ENCODE peak calls at places on chromosomes 16 and 17, in four cellular contexts. V is mesendoderm, P is sigmoid colon, O is uterus. E is an unnamed sample.

GRCh38 chr17:18190629-18191028 is 7.0 kb downstream of the ALKBH5 start:
- DNase-seq in P (no peak), O (no peak), V (no peak), E (no peak)

GRCh38 chr16:81779540-81780320 is 639 bp downstream of the PLCG2 start:
- DNase-seq in P (no peak), O (no peak), V (no peak), E (no peak)

GRCh38 chr17:19244796-19245195 is 7.6 kb downstream of the EPN2 start:
- DNase-seq in O (no peak), V (no peak), P (peak), E (no peak)

GRCh38 chr17:79844869-79845600 is 5.8 kb upstream of the CBX4 start:
- DNase-seq in P (peak), O (peak), V (no peak), E (no peak)

GRCh38 chr17:28345420-28346198 is 10.0 kb downstream of the TNFAIP1 start:
- DNase-seq in P (no peak), O (no peak), V (no peak), E (no peak)

GRCh38 chr16:48608871-48609452 is 1.0 kb downstream of the N4BP1 start:
- DNase-seq in V (peak), P (no peak), O (no peak), E (no peak)

GRCh38 chr17:73068322-73069153 is 23.9 kb downstream of the SLC39A11 start:
- DNase-seq in O (no peak), P (no peak), V (peak), E (peak)

GRCh38 chr17:38877130-38877851 is 7.4 kb downstream of the LASP1 start:
- DNase-seq in P (no peak), O (no peak), V (peak), E (peak)

GRCh38 chr16:25018972-25019617 is 3.9 kb upstream of the ARHGAP17 start:
- DNase-seq in V (no peak), O (no peak), P (no peak), E (no peak)

GRCh38 chr16:86823895-86824671 is 245.7 kb downstream of the FOXL1 start:
- DNase-seq in O (no peak), P (no peak), V (no peak), E (peak)

GRCh38 chr16:67429053-67429798 is 1.7 kb upstream of the HSD11B2 start:
- DNase-seq in V (no peak), P (no peak), O (no peak), E (no peak)

GRCh38 chr17:27339836-27340550 is 46.1 kb downstream of the WSB1 start:
- DNase-seq in V (peak), O (no peak), P (no peak), E (no peak)

GRCh38 chr16:49688298-49688697 is 167.6 kb downstream of the ZNF423 start:
- DNase-seq in V (peak), P (no peak), O (no peak), E (no peak)

GRCh38 chr16:16162591-16162990 is 60.7 kb downstream of the ABCC6 start:
- DNase-seq in V (no peak), O (no peak), P (no peak), E (no peak)

GRCh38 chr16:67932462-67932840 is 789 bp upstream of the CTRL start:
- DNase-seq in O (no peak), P (no peak), V (no peak), E (no peak)

GRCh38 chr17:43401293-43401692 is 2.5 kb downstream of the ARL4D start:
- DNase-seq in V (no peak), O (no peak), P (peak), E (no peak)
- H3K27ac ChIP-seq in V (no peak), O (peak), P (peak), E (no peak)

GRCh38 chr17:40468560-40468959 is 25.3 kb downstream of the IGFBP4 start:
- DNase-seq in P (no peak), O (no peak), V (no peak), E (no peak)

GRCh38 chr17:40467281-40467867 is 24.1 kb downstream of the IGFBP4 start:
- DNase-seq in P (no peak), V (no peak), O (no peak), E (no peak)

GRCh38 chr17:40472733-40473452 is 28.5 kb downstream of the TNS4 start:
- DNase-seq in P (no peak), O (no peak), V (no peak), E (no peak)

GRCh38 chr17:40471856-40472732 is 28.8 kb downstream of the IGFBP4 start:
- DNase-seq in O (no peak), P (no peak), V (no peak), E (no peak)

DNA sequence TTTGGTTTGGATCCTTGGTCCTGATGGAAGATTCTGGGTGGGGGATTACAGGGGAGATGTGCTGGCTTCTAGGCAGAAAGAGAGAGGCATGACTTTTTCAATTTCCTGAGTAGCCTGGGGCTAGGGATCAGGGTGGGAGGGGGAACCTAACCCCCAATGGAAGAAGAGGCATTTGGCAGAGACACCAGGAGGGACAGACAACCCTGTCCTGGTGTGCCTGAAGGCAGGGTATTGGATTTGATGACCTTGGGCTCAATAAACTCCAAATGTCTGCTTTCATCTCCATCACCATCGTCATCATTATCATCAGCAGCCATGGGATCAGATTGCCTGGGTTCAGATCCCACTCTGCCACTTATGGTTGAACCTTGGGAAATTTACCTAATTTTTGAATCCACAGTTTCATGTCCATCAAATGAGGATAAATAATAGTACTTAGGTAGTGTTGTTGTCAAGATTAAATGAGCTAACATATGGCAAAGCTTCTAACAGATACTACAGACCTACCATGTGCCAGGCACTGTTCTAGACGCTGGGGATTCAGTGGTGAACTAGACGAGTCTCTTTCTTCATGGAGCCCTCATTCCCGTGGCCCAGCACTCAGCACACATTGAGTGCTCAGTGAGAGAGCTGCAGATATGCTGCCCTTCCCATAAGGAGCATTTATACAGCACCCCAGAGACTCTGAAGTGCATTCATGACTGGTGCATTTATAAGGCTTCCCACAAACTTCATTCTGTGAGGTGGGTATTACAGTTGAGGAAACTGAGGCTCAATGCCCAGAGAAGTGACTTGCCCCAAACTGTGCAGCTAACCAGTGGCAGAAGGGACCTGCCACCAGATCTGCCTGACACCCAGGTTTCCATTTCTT is 26.8 kb downstream of the IGFBP4 start:
- DNase-seq in O (no peak), P (no peak), V (no peak), E (no peak)
- H3K27ac ChIP-seq in O (no peak), P (peak), V (no peak), E (no peak)

DNA sequence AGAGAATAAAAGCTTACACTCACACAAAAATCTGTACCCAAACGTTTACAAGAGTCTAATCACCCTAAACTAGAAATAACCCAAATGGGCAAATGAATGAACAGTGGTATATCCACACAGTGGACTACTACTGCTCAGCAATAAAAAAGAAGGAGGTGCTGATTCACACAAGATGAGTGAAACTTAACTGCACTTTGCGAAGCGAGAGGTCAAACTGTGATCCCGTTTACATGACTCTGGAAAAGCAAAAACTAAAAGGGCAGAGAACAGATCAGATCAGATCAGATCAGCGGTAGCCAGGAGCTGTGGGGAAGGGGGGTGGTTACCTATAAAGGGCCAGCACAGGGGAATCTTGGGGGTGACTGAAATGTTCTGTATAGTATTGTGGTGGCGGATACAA is 113.4 kb downstream of the TRIM37 start:
- DNase-seq in V (no peak), O (no peak), P (no peak), E (no peak)
- H3K27ac ChIP-seq in V (no peak), O (no peak), P (peak), E (no peak)

GRCh38 chr16:12695454-12695853 is 108.2 kb downstream of the CPPED1 start:
- DNase-seq in P (no peak), V (no peak), O (no peak), E (no peak)

GRCh38 chr16:12704492-12705111 is 99.1 kb downstream of the CPPED1 start:
- DNase-seq in P (peak), V (no peak), O (no peak), E (no peak)

GRCh38 chr16:12703935-12704334 is 99.8 kb downstream of the CPPED1 start:
- DNase-seq in V (no peak), P (no peak), O (no peak), E (no peak)

GRCh38 chr16:12697437-12697836 is 106.2 kb downstream of the CPPED1 start:
- DNase-seq in P (no peak), O (no peak), V (no peak), E (no peak)

GRCh38 chr16:12700161-12700560 is 103.5 kb downstream of the CPPED1 start:
- DNase-seq in V (no peak), O (no peak), P (no peak), E (no peak)
- H3K27ac ChIP-seq in V (no peak), O (no peak), P (no peak), E (peak)

DNA sequence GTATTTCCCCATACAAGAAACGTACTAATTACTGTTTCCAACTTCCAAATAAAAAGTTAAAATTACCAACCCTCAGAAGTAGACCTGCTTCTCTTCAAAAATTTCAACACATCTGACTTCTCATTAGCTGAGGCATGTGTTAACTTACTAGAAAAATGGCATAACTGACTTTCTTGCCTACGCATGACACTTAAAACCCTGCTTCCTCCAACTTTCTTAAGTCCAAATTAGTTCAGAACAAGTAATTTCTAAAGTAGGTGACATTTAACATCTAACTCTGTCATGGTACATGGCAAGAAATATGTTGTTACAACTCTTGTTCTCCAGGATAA is 6.7 kb downstream of the USP7 start:
- DNase-seq in P (no peak), V (no peak), O (no peak), E (no peak)
- H3K27ac ChIP-seq in P (peak), V (no peak), O (no peak), E (no peak)

DNA sequence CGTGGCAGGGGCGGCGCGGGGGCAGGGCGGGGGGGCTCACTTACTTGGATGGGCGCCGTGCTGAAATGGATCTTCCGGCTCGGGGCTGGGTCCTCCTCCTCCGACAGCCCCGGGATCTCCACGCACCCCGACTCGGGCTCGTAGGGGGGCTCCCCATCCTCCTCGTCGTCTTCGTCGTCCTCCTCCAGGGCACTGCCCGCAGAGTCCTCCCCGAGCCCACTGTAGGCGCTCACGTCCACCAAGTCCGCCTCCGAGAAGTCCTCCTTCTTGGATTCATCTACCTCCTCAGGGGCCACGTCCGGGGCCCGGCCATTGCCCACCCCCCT is 1.4 kb downstream of the PPP1R9B start:
- DNase-seq in P (no peak), O (no peak), V (no peak), E (no peak)
- H3K27ac ChIP-seq in P (peak), O (peak), V (no peak), E (peak)